ENCODE peak calls at places on chromosomes 3 and 15, in nine cellular contexts. B, Y, T, V, J, F, A, K and M are unnamed samples.

GRCh38 chr3:108223928-108224327 is 1.7 kb upstream of the IFT57 start:
- DNase-seq in B (no peak), Y (no peak), T (no peak), V (no peak), J (no peak), F (no peak), A (no peak), K (no peak), M (no peak)

GRCh38 chr15:45121706-45122417 is 7.7 kb downstream of the DUOXA2 start:
- DNase-seq in B (no peak), Y (peak; percentile 90), T (no peak), V (peak; percentile 83), J (peak; percentile 81), F (no peak), A (no peak), K (no peak), M (peak; percentile 37)

GRCh38 chr15:72515591-72516389 is 41.7 kb downstream of the ARIH1 start:
- DNase-seq in B (no peak), Y (no peak), T (no peak), V (no peak), J (no peak), F (no peak), A (no peak), K (no peak), M (no peak)

GRCh38 chr3:99114565-99115291 is 213.2 kb upstream of the DCBLD2 start:
- DNase-seq in B (peak; percentile 31), Y (peak; percentile 60), T (no peak), V (peak; percentile 68), J (no peak), F (peak; percentile 54), A (no peak), K (no peak), M (peak; percentile 30)

GRCh38 chr3:141561426-141562034 is 74.7 kb downstream of the RASA2 start:
- DNase-seq in B (peak; percentile 60), Y (peak; percentile 30), T (no peak), V (peak; percentile 25), J (no peak), F (peak; percentile 75), A (no peak), K (peak; percentile 24), M (peak; percentile 44)

GRCh38 chr15:93030430-93031102 is 58.4 kb downstream of the RGMA start:
- DNase-seq in B (peak; percentile 73), Y (peak; percentile 62), T (peak; percentile 94), V (peak; percentile 61), J (no peak), F (peak; percentile 60), A (peak; percentile 87), K (peak; percentile 68), M (peak; percentile 22)

GRCh38 chr3:94036909-94037507 is 8.6 kb upstream of the STX19 start:
- DNase-seq in B (no peak), Y (peak; percentile 42), T (no peak), V (peak; percentile 44), J (no peak), F (peak; percentile 26), A (no peak), K (no peak), M (peak; percentile 48)

GRCh38 chr3:74613060-74613459 is 1.4 kb downstream of the CNTN3 start:
- DNase-seq in B (no peak), Y (peak; percentile 82), T (no peak), V (no peak), J (no peak), F (no peak), A (no peak), K (no peak), M (no peak)

GRCh38 chr3:138438896-138439295 is 4.5 kb downstream of the ESYT3 start:
- DNase-seq in B (no peak), Y (no peak), T (no peak), V (no peak), J (no peak), F (no peak), A (no peak), K (no peak), M (no peak)

GRCh38 chr3:139326707-139327106 is 17.1 kb upstream of the MRPS22 start:
- DNase-seq in B (no peak), Y (no peak), T (peak; percentile 21), V (no peak), J (no peak), F (no peak), A (no peak), K (no peak), M (no peak)

GRCh38 chr3:119596392-119596791 is 1.3 kb upstream of the PLA1A start:
- DNase-seq in B (no peak), Y (no peak), T (no peak), V (no peak), J (no peak), F (peak; percentile 63), A (no peak), K (no peak), M (no peak)

GRCh38 chr15:72155021-72155621 is 36.9 kb downstream of the SENP8 start:
- DNase-seq in B (peak; percentile 77), Y (peak; percentile 85), T (peak; percentile 92), V (no peak), J (peak; percentile 71), F (no peak), A (peak; percentile 78), K (peak; percentile 49), M (peak; percentile 19)

DNA sequence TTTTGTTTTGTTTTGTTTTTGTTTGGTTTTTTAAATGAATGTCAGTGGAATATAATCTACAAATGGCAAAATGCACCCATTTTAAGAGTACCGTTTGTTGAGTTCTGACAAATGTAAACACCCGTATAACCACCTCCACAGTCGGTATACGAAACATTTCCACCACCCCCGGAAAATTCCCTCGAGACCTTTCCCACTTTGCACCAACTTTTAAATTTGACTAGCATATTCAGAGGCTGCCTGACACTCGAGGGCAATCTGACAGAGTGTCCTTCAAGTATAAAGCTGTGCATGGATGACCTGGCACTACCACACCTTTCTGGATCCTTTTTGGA is 629 bp upstream of the ARHGEF3 start:
- DNase-seq in B (no peak), Y (no peak), T (peak; percentile 50), V (no peak), J (no peak), F (no peak), A (no peak), K (no peak), M (no peak)
- TF ChIP-seq CTCF in B (no peak), Y (no peak), T (no peak), V (no peak), J (no peak), F (no peak), A (no peak), K (no peak), M (no peak)

DNA sequence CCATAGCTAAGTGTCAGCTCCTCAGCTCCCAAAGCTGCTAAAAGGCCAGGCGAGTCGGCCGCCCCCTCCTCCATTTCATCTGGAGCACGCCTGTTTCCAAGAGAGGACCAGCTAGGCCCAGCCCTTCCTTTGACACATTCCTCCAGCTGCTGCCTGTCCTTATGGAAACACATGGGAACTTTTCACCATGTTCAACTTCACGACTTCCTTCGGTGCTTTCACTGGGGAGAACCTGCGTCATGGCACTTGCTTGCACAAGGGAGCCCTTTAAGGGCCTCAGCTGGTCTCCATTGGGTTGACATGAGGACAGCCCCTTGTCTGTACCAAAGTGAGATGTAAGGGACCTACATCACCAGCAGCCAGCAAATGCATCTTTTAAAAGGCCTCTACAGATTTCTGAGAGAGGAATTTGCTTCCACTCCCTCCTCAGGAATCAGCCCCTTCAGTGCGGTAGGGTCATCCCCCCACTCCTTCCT is 2.1 kb downstream of the MAGI1 start:
- DNase-seq in B (peak; percentile 56), Y (no peak), T (no peak), V (peak; percentile 20), J (no peak), F (no peak), A (no peak), K (peak; percentile 23), M (no peak)
- H3K4me3 ChIP-seq in B (peak overlapping the region; percentile 77), Y (peak overlapping the region; percentile 86), T (no peak overlapping the region), V (peak overlapping the region; percentile 87), J (peak overlapping the region; percentile 71), F (no peak overlapping the region), A (peak overlapping the region; percentile 75), K (peak overlapping the region; percentile 93), M (peak overlapping the region; percentile 89)

DNA sequence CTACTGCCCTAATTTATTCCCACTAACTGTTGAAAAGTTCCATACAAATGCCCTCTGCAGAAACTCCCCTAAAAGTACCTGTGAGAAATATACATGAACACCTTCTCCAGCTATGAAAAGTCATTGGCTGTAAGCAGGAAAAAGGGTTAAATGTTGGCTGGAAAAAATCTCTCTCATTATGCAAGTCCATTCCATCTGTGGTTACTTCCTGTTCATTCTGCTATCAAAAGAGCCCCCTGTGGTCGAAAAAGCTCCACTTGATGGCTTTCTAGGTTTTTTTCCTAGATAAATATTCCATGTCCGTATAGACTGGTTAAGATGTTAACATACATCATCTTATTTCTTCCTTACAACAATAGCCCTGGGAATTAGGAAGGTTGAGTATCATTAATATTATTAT is 56.2 kb upstream of the AKAP13 start:
- DNase-seq in B (no peak), Y (no peak), T (no peak), V (no peak), J (no peak), F (no peak), A (no peak), K (no peak), M (no peak)
- TF ChIP-seq CTCF in B (no peak), Y (no peak), T (no peak), V (no peak), J (no peak), F (no peak), A (no peak), K (no peak), M (no peak)

GRCh38 chr3:184002469-184002868 is 15.2 kb downstream of the ABCC5 start:
- DNase-seq in B (no peak), Y (no peak), T (no peak), V (no peak), J (no peak), F (no peak), A (peak; percentile 90), K (peak; percentile 50), M (no peak)

GRCh38 chr3:184004483-184004882 is 13.2 kb downstream of the ABCC5 start:
- DNase-seq in B (no peak), Y (no peak), T (no peak), V (no peak), J (no peak), F (no peak), A (no peak), K (peak; percentile 23), M (no peak)

GRCh38 chr3:184008161-184008560 is 9.5 kb downstream of the ABCC5 start:
- DNase-seq in B (no peak), Y (no peak), T (no peak), V (no peak), J (no peak), F (no peak), A (no peak), K (no peak), M (no peak)

GRCh38 chr3:184003187-184003967 is 14.3 kb downstream of the ABCC5 start:
- DNase-seq in B (no peak), Y (peak; percentile 29), T (no peak), V (peak; percentile 13), J (peak; percentile 49), F (no peak), A (no peak), K (no peak), M (no peak)

DNA sequence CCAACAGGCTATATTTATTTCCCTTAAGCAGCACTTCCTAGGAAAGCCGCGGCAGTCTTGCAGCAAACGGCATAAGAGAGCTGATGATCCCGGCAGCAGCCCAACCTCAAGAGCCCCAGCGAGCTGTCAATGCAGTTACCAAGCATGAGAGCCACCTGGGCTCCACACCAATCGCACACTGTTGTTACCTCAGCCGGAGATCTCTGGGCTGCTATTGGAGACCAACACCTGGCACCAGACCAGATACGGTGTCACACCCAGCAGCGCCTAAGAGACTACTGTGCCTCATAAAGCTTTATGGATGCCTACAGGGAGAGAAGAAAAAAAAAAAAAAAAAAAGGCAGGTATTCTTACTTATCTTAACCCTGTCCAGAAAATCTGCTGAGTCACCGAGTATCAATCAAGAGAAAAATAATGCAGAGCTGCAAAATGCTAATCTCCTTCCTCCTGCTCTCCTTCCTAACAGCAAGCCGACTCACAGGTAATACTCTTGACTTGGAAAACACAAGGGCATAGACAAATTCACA is 11.6 kb downstream of the ABCC5 start:
- DNase-seq in B (peak; percentile 52), Y (peak; percentile 96), T (peak; percentile 91), V (peak; percentile 12), J (peak; percentile 67), F (peak; percentile 2), A (peak; percentile 90), K (peak; percentile 48), M (no peak)
- H3K4me3 ChIP-seq in B (no peak overlapping the region), Y (peak overlapping the region; percentile 24), T (no peak overlapping the region), V (no peak overlapping the region), J (no peak overlapping the region), F (no peak overlapping the region), A (peak overlapping the region; percentile 50), K (no peak overlapping the region), M (no peak overlapping the region)